ENCODE peak calls at places on chromosomes 1 and 21, in six cellular contexts. One of them, this sample, is unnamed.

GRCh38 chr1:204073837-204074273 is 940 bp downstream of the SOX13 start:
- DNase-seq in iPS-NIHi11: no peak
- DNase-seq in T-helper 2 cell: no peak
- DNase-seq in ELF-1: peak
- DNase-seq in HEK293T: no peak
- DNase-seq in GM19239: no peak
- DNase-seq in this sample: no peak

GRCh38 chr1:58515794-58516401 is 30.6 kb downstream of the OMA1 start:
- DNase-seq in ELF-1: peak
- DNase-seq in HEK293T: peak
- DNase-seq in GM19239: peak
- DNase-seq in T-helper 2 cell: peak
- DNase-seq in iPS-NIHi11: peak
- DNase-seq in this sample: peak

GRCh38 chr1:20723159-20723536 is 5.3 kb upstream of the KIF17 start:
- DNase-seq in HEK293T: no peak
- DNase-seq in ELF-1: no peak
- DNase-seq in GM19239: peak
- DNase-seq in T-helper 2 cell: no peak
- DNase-seq in iPS-NIHi11: no peak
- DNase-seq in this sample: no peak

GRCh38 chr1:212040629-212041028 is 5.1 kb downstream of the DTL start:
- DNase-seq in ELF-1: no peak
- DNase-seq in GM19239: no peak
- DNase-seq in HEK293T: no peak
- DNase-seq in T-helper 2 cell: no peak
- DNase-seq in iPS-NIHi11: no peak
- DNase-seq in this sample: no peak

GRCh38 chr1:85839459-85839858 is 131.2 kb upstream of the ZNHIT6 start:
- DNase-seq in HEK293T: no peak
- DNase-seq in T-helper 2 cell: no peak
- DNase-seq in ELF-1: no peak
- DNase-seq in iPS-NIHi11: no peak
- DNase-seq in GM19239: no peak
- DNase-seq in this sample: no peak

GRCh38 chr1:56375184-56375837 is 204.1 kb downstream of the PLPP3 start:
- DNase-seq in GM19239: no peak
- DNase-seq in T-helper 2 cell: no peak
- DNase-seq in ELF-1: peak
- DNase-seq in HEK293T: no peak
- DNase-seq in iPS-NIHi11: peak
- DNase-seq in this sample: no peak

GRCh38 chr1:26531651-26532131 is 2.1 kb downstream of the RPS6KA1 start:
- DNase-seq in T-helper 2 cell: no peak
- DNase-seq in HEK293T: no peak
- DNase-seq in ELF-1: peak
- DNase-seq in GM19239: no peak
- DNase-seq in iPS-NIHi11: peak
- DNase-seq in this sample: no peak

GRCh38 chr1:2526824-2527552 is 592 bp upstream of the PANK4 start:
- DNase-seq in HEK293T: no peak
- DNase-seq in ELF-1: peak
- DNase-seq in T-helper 2 cell: no peak
- DNase-seq in GM19239: peak
- DNase-seq in iPS-NIHi11: no peak
- DNase-seq in this sample: peak

GRCh38 chr1:1437033-1437903 is 1.8 kb downstream of the VWA1 start:
- DNase-seq in T-helper 2 cell: no peak
- DNase-seq in ELF-1: no peak
- DNase-seq in GM19239: peak
- DNase-seq in HEK293T: no peak
- DNase-seq in iPS-NIHi11: no peak
- DNase-seq in this sample: no peak

GRCh38 chr21:33078907-33079582 is 9.1 kb downstream of the OLIG1 start:
- DNase-seq in T-helper 2 cell: no peak
- DNase-seq in iPS-NIHi11: no peak
- DNase-seq in GM19239: peak
- DNase-seq in ELF-1: peak
- DNase-seq in HEK293T: no peak
- DNase-seq in this sample: peak